ENCODE peak calls at places on chromosomes 5 and 9, in seven cellular contexts. R, U, P, Y, C, N and O are unnamed samples.

GRCh38 chr5:154141686-154142300 is 48.7 kb upstream of the GALNT10 start:
- DNase-seq in C (no peak), P (no peak), Y (no peak), R (no peak), N (no peak), U (no peak), O (no peak)

GRCh38 chr5:660491-661030 is 32.6 kb downstream of the TPPP start:
- DNase-seq in C (no peak), P (no peak), U (no peak), N (no peak), Y (no peak), R (no peak), O (no peak)

GRCh38 chr9:76302947-76303550 is 91.2 kb downstream of the RFK start:
- DNase-seq in R (no peak), N (no peak), C (peak; percentile 72), P (peak; percentile 58), U (peak; percentile 46), Y (no peak), O (no peak)

GRCh38 chr5:58666598-58667595 is 84.0 kb downstream of the RAB3C start:
- DNase-seq in U (no peak), C (no peak), N (no peak), P (peak; percentile 95), R (no peak), Y (no peak), O (no peak)

GRCh38 chr9:92864152-92864551 is 13.7 kb downstream of the ZNF484 start:
- DNase-seq in N (no peak), U (no peak), R (no peak), Y (no peak), P (no peak), C (no peak), O (no peak)

GRCh38 chr9:3014164-3014563 is 170.3 kb upstream of the PUM3 start:
- DNase-seq in R (no peak), C (no peak), P (no peak), N (no peak), U (no peak), Y (no peak), O (no peak)

GRCh38 chr5:179759961-179760541 is 27.4 kb downstream of the MAML1 start:
- DNase-seq in N (no peak), C (no peak), U (no peak), P (no peak), R (no peak), Y (no peak), O (no peak)

GRCh38 chr9:7226007-7226670 is 468.4 kb downstream of the KDM4C start:
- DNase-seq in R (no peak), U (no peak), C (no peak), Y (no peak), P (no peak), N (no peak), O (no peak)

GRCh38 chr9:123383512-123384170 is 27.6 kb downstream of the CRB2 start:
- DNase-seq in C (no peak), R (no peak), N (no peak), P (no peak), Y (no peak), U (no peak), O (no peak)

GRCh38 chr9:83418283-83418682 is 119.9 kb downstream of the FRMD3 start:
- DNase-seq in C (no peak), R (no peak), Y (no peak), U (no peak), N (no peak), P (no peak), O (no peak)

GRCh38 chr5:109394806-109395205 is 15.0 kb downstream of the PJA2 start:
- DNase-seq in Y (no peak), P (no peak), C (no peak), N (no peak), U (no peak), R (no peak), O (no peak)

GRCh38 chr9:136081113-136081825 is 13.8 kb downstream of the NACC2 start:
- DNase-seq in Y (peak; percentile 23), P (no peak), R (no peak), U (no peak), C (peak; percentile 36), N (no peak), O (no peak)

GRCh38 chr5:132180134-132180745 is 47.4 kb downstream of the P4HA2 start:
- DNase-seq in U (peak; percentile 70), C (peak; percentile 74), Y (no peak), N (peak; percentile 26), P (peak; percentile 78), R (no peak), O (no peak)

GRCh38 chr9:118829334-118829733 is 539.9 kb downstream of the BRINP1 start:
- DNase-seq in R (no peak), C (no peak), Y (no peak), N (no peak), U (peak; percentile 16), P (no peak), O (no peak)
- TF ChIP-seq CTCF in R (peak; percentile 36), C (no peak), Y (peak; percentile 49), N (no peak), U (no peak), P (no peak), O (no peak)

DNA sequence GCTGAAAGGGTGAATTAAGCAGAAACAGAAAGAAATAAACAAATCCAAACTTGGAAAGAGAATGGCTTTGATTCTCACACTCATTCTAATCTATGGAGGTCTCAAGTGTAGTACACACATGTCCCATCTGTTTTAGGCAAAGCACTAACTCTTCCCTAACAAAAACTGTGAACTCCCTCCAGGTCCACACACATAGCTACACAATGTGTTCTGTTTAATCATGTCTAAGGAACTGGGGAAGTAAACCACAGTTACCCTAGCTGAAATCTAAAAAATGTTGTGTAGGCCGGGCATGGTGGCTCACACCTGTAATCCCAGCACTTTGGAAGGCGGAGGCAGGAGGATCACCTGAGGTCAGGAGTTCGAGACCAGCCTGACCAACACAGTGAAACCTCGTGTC is 118.7 kb upstream of the FST start:
- DNase-seq in P (no peak), U (no peak), N (no peak), R (no peak), C (no peak), Y (no peak), O (no peak)
- TF ChIP-seq CTCF in P (no peak), U (no peak), N (no peak), R (no peak), C (no peak), Y (no peak), O (no peak)

DNA sequence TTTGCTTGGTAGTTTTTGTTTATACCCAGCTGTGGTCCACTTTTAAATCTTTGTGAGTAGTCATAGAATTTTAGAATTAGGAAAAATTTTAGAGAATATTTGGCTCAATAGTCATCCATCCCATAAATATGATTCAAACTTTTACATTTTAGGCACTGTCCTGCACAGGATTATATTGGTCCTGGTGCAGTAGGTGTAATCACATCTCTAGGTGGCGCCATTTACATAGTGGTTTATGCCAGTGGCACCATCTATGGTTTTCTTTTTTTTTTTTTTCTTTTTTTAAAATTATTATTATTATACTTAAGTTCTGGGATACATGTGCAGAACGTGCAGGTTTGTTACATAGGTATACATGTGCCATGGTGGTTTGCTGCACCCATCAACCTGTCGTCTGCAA is 260.7 kb upstream of the KCNN2 start:
- DNase-seq in R (no peak), P (peak; percentile 37), C (peak; percentile 80), N (peak; percentile 15), U (peak; percentile 57), Y (peak; percentile 39), O (no peak)
- TF ChIP-seq CTCF in R (no peak), P (peak; percentile 42), C (peak; percentile 82), N (peak; percentile 65), U (peak; percentile 52), Y (peak; percentile 51), O (peak; percentile 49)

DNA sequence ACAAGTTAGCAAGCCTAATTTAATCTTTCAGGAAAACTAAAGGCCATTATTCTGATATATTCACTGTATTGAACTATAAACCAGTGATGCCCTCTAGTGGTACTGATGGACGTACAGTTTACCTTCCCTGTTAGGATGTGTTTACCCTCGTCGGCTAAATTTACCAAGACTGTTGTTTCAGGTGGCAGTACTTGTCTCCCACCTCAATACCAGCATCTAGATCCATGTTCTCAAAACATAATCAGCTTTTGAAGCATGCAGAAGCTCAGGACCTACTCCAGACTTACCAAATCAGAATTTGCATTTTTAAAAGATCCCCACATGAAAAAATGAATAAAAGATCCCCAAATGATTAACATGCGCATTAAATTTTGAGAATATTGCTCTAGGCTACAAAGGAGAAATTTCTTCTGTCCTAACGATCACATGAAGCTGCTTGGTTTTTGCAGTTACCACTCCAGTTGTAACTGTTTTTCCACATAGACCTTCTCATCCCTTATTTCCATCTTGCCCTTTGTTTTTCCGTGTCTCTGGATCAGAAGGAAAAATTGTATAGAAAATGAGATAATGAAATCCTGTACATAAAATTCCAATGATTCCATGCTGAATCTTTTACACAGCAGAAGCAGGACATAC is 3.2 kb upstream of the BAAT start:
- DNase-seq in U (peak; percentile 44), C (peak; percentile 46), Y (no peak), N (no peak), R (no peak), P (peak; percentile 50), O (no peak)
- TF ChIP-seq CTCF in U (peak; percentile 54), C (peak; percentile 48), Y (peak; percentile 48), N (peak; percentile 48), R (no peak), P (peak; percentile 47), O (no peak)

DNA sequence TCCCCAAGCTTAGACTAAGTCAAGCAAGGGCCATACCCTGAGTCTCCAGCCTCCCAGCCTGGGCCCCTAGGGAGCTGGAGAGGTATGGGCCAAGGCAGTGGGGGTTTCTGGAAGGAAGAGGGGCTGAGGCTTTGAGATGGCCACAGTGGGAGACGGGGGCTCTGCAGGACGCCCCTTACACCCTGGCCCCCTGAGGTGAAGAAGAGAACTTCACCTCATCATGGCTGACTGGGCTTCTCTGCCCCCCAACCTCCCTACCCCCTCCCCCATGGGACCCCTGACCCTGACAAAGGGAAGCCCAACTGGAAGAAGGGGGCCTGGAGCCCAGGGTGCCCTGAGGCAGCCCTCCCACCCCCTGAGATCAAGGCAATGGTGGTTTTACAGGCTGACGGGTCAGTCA is 25.8 kb downstream of the PCDH1 start:
- DNase-seq in R (no peak), N (no peak), C (no peak), Y (no peak), P (no peak), U (no peak), O (no peak)
- TF ChIP-seq CTCF in R (no peak), N (no peak), C (no peak), Y (no peak), P (no peak), U (no peak), O (no peak)